ENCODE peak calls at places on chromosome 16, in four cellular contexts. One of them, this sample, is unnamed.

GRCh38 chr16:79786389-79786788 is 185.9 kb upstream of the MAF start:
- DNase-seq in kidney: no peak
- DNase-seq in cardiac fibroblast: no peak
- DNase-seq in spleen: no peak
- DNase-seq in this sample: no peak

GRCh38 chr16:54432481-54433229 is 146.1 kb upstream of the IRX3 start:
- DNase-seq in cardiac fibroblast: no peak
- DNase-seq in kidney: no peak
- DNase-seq in spleen: no peak
- DNase-seq in this sample: no peak

GRCh38 chr16:7397901-7398300 is 65.3 kb downstream of the RBFOX1 start:
- DNase-seq in kidney: no peak
- DNase-seq in cardiac fibroblast: peak
- DNase-seq in spleen: no peak
- DNase-seq in this sample: no peak

GRCh38 chr16:50099957-50100648 is 34.3 kb downstream of the HEATR3 start:
- DNase-seq in cardiac fibroblast: no peak
- DNase-seq in kidney: no peak
- DNase-seq in spleen: no peak
- DNase-seq in this sample: no peak

GRCh38 chr16:15961060-15961511 is 11.7 kb downstream of the ABCC1 start:
- DNase-seq in kidney: no peak
- DNase-seq in spleen: no peak
- DNase-seq in cardiac fibroblast: no peak
- DNase-seq in this sample: peak

GRCh38 chr16:27511657-27512056 is 38.1 kb downstream of the GTF3C1 start:
- DNase-seq in cardiac fibroblast: peak
- DNase-seq in kidney: no peak
- DNase-seq in spleen: no peak
- DNase-seq in this sample: no peak

GRCh38 chr16:24409045-24409444 is 130.3 kb upstream of the RBBP6 start:
- DNase-seq in kidney: no peak
- DNase-seq in spleen: no peak
- DNase-seq in cardiac fibroblast: no peak
- DNase-seq in this sample: no peak

GRCh38 chr16:9094008-9094846 is 2.8 kb downstream of the HAPSTR1 start:
- DNase-seq in cardiac fibroblast: no peak
- DNase-seq in kidney: no peak
- DNase-seq in spleen: no peak
- DNase-seq in this sample: no peak

GRCh38 chr16:13940397-13940933 is 20.5 kb downstream of the ERCC4 start:
- DNase-seq in spleen: no peak
- DNase-seq in kidney: no peak
- DNase-seq in cardiac fibroblast: no peak
- DNase-seq in this sample: no peak

GRCh38 chr16:87233928-87234327 is 83.3 kb downstream of the C16orf95 start:
- DNase-seq in cardiac fibroblast: peak
- DNase-seq in kidney: no peak
- DNase-seq in spleen: no peak
- DNase-seq in this sample: no peak

GRCh38 chr16:68005786-68006286 is 6.6 kb upstream of the DPEP2 start:
- DNase-seq in spleen: peak
- DNase-seq in kidney: no peak
- DNase-seq in cardiac fibroblast: no peak
- DNase-seq in this sample: no peak

GRCh38 chr16:64870859-64871258 is 251.0 kb downstream of the CDH11 start:
- DNase-seq in kidney: no peak
- DNase-seq in cardiac fibroblast: no peak
- DNase-seq in spleen: no peak
- DNase-seq in this sample: no peak